ENCODE peak calls at places on chromosome 18, in five cellular contexts. W is endodermal cell, N is stomach, Z is ovary, J is IMR-90. Q is an unnamed sample.

GRCh38 chr18:74645717-74646116 is 48.0 kb downstream of the ZNF407 start:
- DNase-seq in Z (no peak), N (no peak), J (peak; percentile 56), W (no peak), Q (no peak)

GRCh38 chr18:53796042-53796729 is 428.3 kb downstream of the MBD2 start:
- DNase-seq in Z (no peak), N (no peak), J (peak; percentile 1), W (no peak), Q (no peak)

GRCh38 chr18:43542016-43542415 is 264.7 kb upstream of the SYT4 start:
- DNase-seq in N (no peak), W (no peak), J (no peak), Z (no peak), Q (no peak)

GRCh38 chr18:50753311-50753710 is 66.5 kb downstream of the MRO start:
- DNase-seq in N (no peak), W (peak; percentile 20), J (no peak), Z (no peak), Q (no peak)

GRCh38 chr18:73979742-73980141 is 167.9 kb downstream of the FBXO15 start:
- DNase-seq in Z (no peak), W (no peak), N (no peak), J (peak; percentile 84), Q (no peak)

GRCh38 chr18:50934545-50935211 is 33.2 kb upstream of the ELAC1 start:
- DNase-seq in Z (no peak), J (no peak), W (no peak), N (no peak), Q (no peak)

GRCh38 chr18:75496151-75496550 is 68.6 kb upstream of the SMIM21 start:
- DNase-seq in Z (no peak), N (no peak), J (no peak), W (no peak), Q (no peak)

GRCh38 chr18:58538604-58539386 is 90.1 kb downstream of the ALPK2 start:
- DNase-seq in W (no peak), J (peak; percentile 29), N (no peak), Z (no peak), Q (no peak)

GRCh38 chr18:34710430-34711386 is 610 bp downstream of the DTNA start:
- DNase-seq in W (no peak), J (peak; percentile 66), N (no peak), Z (no peak), Q (no peak)

GRCh38 chr18:7414459-7414858 is 152.7 kb upstream of the PTPRM start:
- DNase-seq in Z (no peak), W (no peak), J (no peak), N (no peak), Q (no peak)

GRCh38 chr18:9719421-9719981 is 11.4 kb downstream of the RAB31 start:
- DNase-seq in N (no peak), J (peak; percentile 85), W (no peak), Z (peak; percentile 45), Q (no peak)

GRCh38 chr18:22439447-22439846 is 21.7 kb upstream of the CTAGE1 start:
- DNase-seq in Z (no peak), J (peak; percentile 63), W (no peak), N (no peak), Q (no peak)

GRCh38 chr18:69755041-69755440 is 192.6 kb downstream of the CD226 start:
- DNase-seq in Z (no peak), N (no peak), J (no peak), W (no peak), Q (no peak)

GRCh38 chr18:56651771-56652092 is 573 bp downstream of the WDR7 start:
- DNase-seq in Z (no peak), J (no peak), N (no peak), W (no peak), Q (no peak)

GRCh38 chr18:49788327-49788908 is 24.9 kb downstream of the ACAA2 start:
- DNase-seq in N (no peak), W (no peak), Z (no peak), J (peak; percentile 43), Q (no peak)

GRCh38 chr18:9082763-9083510 is 19.6 kb upstream of the NDUFV2 start:
- DNase-seq in J (no peak), Z (no peak), N (no peak), W (no peak), Q (no peak)

GRCh38 chr18:78523850-78524249 is 455.8 kb upstream of the SALL3 start:
- DNase-seq in N (no peak), W (peak; percentile 12), Z (no peak), J (no peak), Q (no peak)

GRCh38 chr18:2846638-2847340 is at the start of gene EMILIN2:
- DNase-seq in W (peak; percentile 88), Z (peak; percentile 66), N (peak; percentile 55), J (peak; percentile 14), Q (peak; percentile 18)

GRCh38 chr18:73563345-73563744 is 584.3 kb downstream of the FBXO15 start:
- DNase-seq in W (no peak), N (no peak), Z (no peak), J (peak; percentile 77), Q (no peak)

GRCh38 chr18:44651453-44651852 is 29.2 kb upstream of the SETBP1 start:
- DNase-seq in J (peak; percentile 54), Z (no peak), W (peak; percentile 70), N (no peak), Q (no peak)

GRCh38 chr18:73826098-73826497 is 321.5 kb downstream of the FBXO15 start:
- DNase-seq in N (no peak), Z (no peak), J (peak; percentile 76), W (no peak), Q (no peak)

GRCh38 chr18:46283268-46283667 is 179.1 kb downstream of the HAUS1 start:
- DNase-seq in J (peak; percentile 10), N (no peak), W (no peak), Z (no peak), Q (no peak)

GRCh38 chr18:65592419-65592818 is 158.4 kb upstream of the CDH7 start:
- DNase-seq in Z (no peak), J (no peak), N (no peak), W (no peak), Q (no peak)

DNA sequence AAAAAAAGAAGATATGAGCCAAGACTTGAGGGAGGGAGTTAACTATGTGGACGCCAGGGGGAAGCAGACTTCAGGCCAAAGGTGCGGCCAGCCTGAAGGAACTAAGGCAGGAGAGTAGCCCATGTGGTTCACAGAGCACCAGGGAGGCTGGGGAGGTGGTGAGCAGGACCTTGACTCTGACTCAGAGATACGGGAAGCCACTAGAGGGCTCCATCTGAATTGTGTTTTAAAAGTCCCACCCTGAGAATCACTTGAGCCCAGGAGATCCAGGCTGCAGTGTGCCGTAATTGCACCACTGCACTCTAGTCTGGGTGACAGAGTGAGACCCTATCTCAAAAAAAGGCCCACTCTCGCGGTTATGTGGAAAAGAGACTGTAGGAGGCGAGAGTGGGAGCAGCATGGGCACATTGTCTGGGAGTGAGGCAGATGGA is 12.3 kb downstream of the CEP192 start:
- DNase-seq in Z (no peak), W (peak; percentile 95), N (peak; percentile 51), J (peak; percentile 80), Q (peak; percentile 31)
- TF ChIP-seq CTCF in Z (no peak), W (peak; percentile 81), N (no peak), J (peak; percentile 55), Q (peak; percentile 60)

GRCh38 chr18:77099501-77100370 is 32.8 kb downstream of the MBP start:
- DNase-seq in J (no peak), N (no peak), Z (no peak), W (peak; percentile 68), Q (no peak)
- TF ChIP-seq CTCF in J (no peak), N (no peak), Z (no peak), W (no peak), Q (no peak)

GRCh38 chr18:36895606-36896005 is 66.7 kb downstream of the KIAA1328 start:
- DNase-seq in N (no peak), W (no peak), Z (no peak), J (no peak), Q (no peak)

GRCh38 chr18:36903215-36903928 is 74.4 kb downstream of the KIAA1328 start:
- DNase-seq in N (no peak), Z (no peak), W (no peak), J (peak; percentile 27), Q (no peak)

GRCh38 chr18:36901277-36901701 is 72.4 kb downstream of the KIAA1328 start:
- DNase-seq in W (no peak), N (no peak), J (peak; percentile 24), Z (no peak), Q (no peak)

GRCh38 chr18:36897253-36897652 is 68.3 kb downstream of the KIAA1328 start:
- DNase-seq in J (no peak), Z (no peak), N (no peak), W (no peak), Q (no peak)

GRCh38 chr18:36899289-36899688 is 70.4 kb downstream of the KIAA1328 start:
- DNase-seq in W (no peak), J (peak; percentile 27), Z (no peak), N (no peak), Q (no peak)
- TF ChIP-seq CTCF in W (peak; percentile 83), J (peak; percentile 19), Z (no peak), N (no peak), Q (peak; percentile 35)

GRCh38 chr18:4107049-4107459 is 348.1 kb downstream of the DLGAP1 start:
- DNase-seq in N (no peak), Z (no peak), J (no peak), W (no peak), Q (no peak)

GRCh38 chr18:4108016-4108415 is 347.1 kb downstream of the DLGAP1 start:
- DNase-seq in N (no peak), Z (no peak), W (no peak), J (no peak), Q (no peak)

GRCh38 chr18:4101009-4101408 is 354.1 kb downstream of the DLGAP1 start:
- DNase-seq in W (no peak), N (no peak), Z (no peak), J (no peak), Q (no peak)

GRCh38 chr18:4106407-4107033 is 348.6 kb downstream of the DLGAP1 start:
- DNase-seq in J (peak; percentile 52), W (peak; percentile 92), Z (peak; percentile 23), N (peak; percentile 69), Q (peak; percentile 65)
- TF ChIP-seq CTCF in J (peak; percentile 69), W (peak; percentile 91), Z (peak; percentile 28), N (peak; percentile 84), Q (peak; percentile 83)

GRCh38 chr18:47422524-47422923 is 171.1 kb upstream of the SKOR2 start:
- DNase-seq in Z (no peak), J (no peak), N (no peak), W (peak; percentile 80), Q (no peak)
- TF ChIP-seq CTCF in Z (no peak), J (no peak), N (no peak), W (peak; percentile 54), Q (peak; percentile 2)

GRCh38 chr18:27008575-27008974 is 143.1 kb upstream of the AQP4 start:
- DNase-seq in W (no peak), J (no peak), N (no peak), Z (no peak), Q (no peak)

GRCh38 chr18:27007880-27008279 is 142.4 kb upstream of the AQP4 start:
- DNase-seq in N (no peak), J (no peak), W (no peak), Z (no peak), Q (no peak)

GRCh38 chr18:27004056-27004829 is 138.7 kb upstream of the AQP4 start:
- DNase-seq in W (no peak), Z (no peak), N (no peak), J (no peak), Q (no peak)

GRCh38 chr18:27009293-27009692 is 143.8 kb upstream of the AQP4 start:
- DNase-seq in J (no peak), Z (no peak), N (no peak), W (no peak), Q (no peak)

GRCh38 chr18:27005589-27005988 is 140.1 kb upstream of the AQP4 start:
- DNase-seq in Z (no peak), N (no peak), J (no peak), W (peak; percentile 52), Q (no peak)
- TF ChIP-seq CTCF in Z (no peak), N (no peak), J (no peak), W (peak; percentile 82), Q (peak; percentile 54)

GRCh38 chr18:37019157-37019571 is 190.2 kb downstream of the KIAA1328 start:
- DNase-seq in W (peak; percentile 52), J (peak; percentile 11), N (no peak), Z (no peak), Q (no peak)
- TF ChIP-seq CTCF in W (peak; percentile 67), J (no peak), N (peak; percentile 18), Z (no peak), Q (peak; percentile 54)

Q was measured in progenitor cell of endocrine pancreas.